ENCODE peak calls at places on chromosomes 1 and 21, in four cellular contexts. X is HepG2, V is K562, T is GM12878. P is an unnamed sample.

GRCh38 chr1:119358661-119359060 is 9.9 kb upstream of the HAO2 start:
- DNase-seq in X (no peak), V (no peak), T (no peak), P (no peak)

GRCh38 chr1:145963218-145964019 is 956 bp downstream of the ANKRD34A start:
- DNase-seq in X (no peak), V (no peak), T (no peak), P (no peak)

GRCh38 chr21:46116846-46117585 is 19.1 kb downstream of the COL6A2 start:
- DNase-seq in X (no peak), V (no peak), T (no peak), P (no peak)

GRCh38 chr21:44626262-44626661 is 631 bp upstream of the KRTAP10-9 start:
- DNase-seq in X (no peak), V (no peak), T (no peak), P (no peak)

GRCh38 chr21:45109831-45110492 is 35.6 kb downstream of the ADARB1 start:
- DNase-seq in X (no peak), V (no peak), T (peak), P (no peak)

GRCh38 chr1:18818036-18818435 is 41.4 kb downstream of the TAS1R2 start:
- DNase-seq in X (no peak), V (no peak), T (no peak), P (no peak)

GRCh38 chr1:21126324-21126723 is 50.4 kb downstream of the EIF4G3 start:
- DNase-seq in X (peak), V (no peak), T (no peak), P (no peak)

GRCh38 chr1:40477680-40478057 is 579 bp downstream of the ZFP69 start:
- DNase-seq in X (no peak), V (no peak), T (no peak), P (peak)

GRCh38 chr1:16158025-16158424 is 2.2 kb upstream of the EPHA2 start:
- DNase-seq in X (no peak), V (no peak), T (no peak), P (no peak)

GRCh38 chr1:2317230-2318065 is 73.9 kb downstream of the MORN1 start:
- DNase-seq in X (peak), V (peak), T (no peak), P (no peak)

GRCh38 chr1:61329556-61329955 is 247.2 kb downstream of the NFIA start:
- DNase-seq in X (no peak), V (no peak), T (no peak), P (no peak)

GRCh38 chr1:16158993-16159831 is 3.3 kb upstream of the EPHA2 start:
- DNase-seq in X (no peak), V (no peak), T (no peak), P (no peak)

GRCh38 chr1:56911098-56911497 is 54.7 kb downstream of the C8B start:
- DNase-seq in X (peak), V (no peak), T (no peak), P (no peak)

GRCh38 chr1:44628962-44629756 is 45.1 kb downstream of the TMEM53 start:
- DNase-seq in X (no peak), V (no peak), T (no peak), P (no peak)

GRCh38 chr1:214762902-214763301 is 159.9 kb downstream of the CENPF start:
- DNase-seq in X (no peak), V (no peak), T (no peak), P (no peak)

GRCh38 chr1:109642610-109643009 is 13.3 kb upstream of the GSTM4 start:
- DNase-seq in X (no peak), V (no peak), T (no peak), P (no peak)

GRCh38 chr1:232344791-232345399 is 285.0 kb downstream of the SIPA1L2 start:
- DNase-seq in X (no peak), V (no peak), T (no peak), P (no peak)

GRCh38 chr1:153794671-153795324 is 19.6 kb downstream of the SLC27A3 start:
- DNase-seq in X (no peak), V (no peak), T (no peak), P (no peak)

GRCh38 chr1:42014823-42015222 is 96.1 kb upstream of the HIVEP3 start:
- DNase-seq in X (no peak), V (no peak), T (no peak), P (no peak)

GRCh38 chr1:172496678-172497077 is 36.3 kb upstream of the SUCO start:
- DNase-seq in X (no peak), V (no peak), T (no peak), P (no peak)

GRCh38 chr1:112548540-112548939 is 39.8 kb downstream of the WNT2B start:
- DNase-seq in X (no peak), V (no peak), T (no peak), P (no peak)

GRCh38 chr1:63557365-63557987 is 34.2 kb downstream of the EFCAB7 start:
- DNase-seq in X (peak), V (peak), T (no peak), P (peak)
- TF ChIP-seq FOXK2 in X (no peak), V (no peak), T (no peak), P (no peak)

DNA sequence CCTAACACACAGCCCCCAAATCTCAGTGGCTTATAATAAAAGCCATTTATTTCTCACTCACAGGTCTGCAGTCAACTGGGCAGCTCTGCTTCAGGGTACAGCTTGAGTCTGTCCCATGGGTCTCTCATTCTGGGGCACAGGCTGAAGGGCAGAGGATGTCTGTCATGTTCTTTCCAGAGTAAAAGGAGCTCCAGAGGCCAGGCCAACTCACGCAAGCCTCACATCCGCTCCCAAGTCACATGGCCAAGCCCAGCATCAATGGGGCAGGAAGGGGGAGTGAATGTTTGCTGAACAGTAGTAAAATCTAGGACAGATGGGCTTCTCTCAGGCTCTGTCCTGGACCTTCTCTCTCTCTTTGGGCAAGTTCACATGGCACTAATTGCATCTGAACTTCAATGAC is 7.1 kb upstream of the SSBP3 start:
- DNase-seq in X (peak), V (no peak), T (no peak), P (no peak)
- TF ChIP-seq FOXK2 in X (no peak), V (no peak), T (no peak), P (no peak)

GRCh38 chr1:108199781-108200626 is at the start of gene SLC25A24:
- DNase-seq in X (peak), V (peak), T (no peak), P (peak)

GRCh38 chr1:108201682-108202081 is 1.5 kb upstream of the SLC25A24 start:
- DNase-seq in X (no peak), V (no peak), T (no peak), P (no peak)

GRCh38 chr1:108199231-108199657 is 899 bp downstream of the SLC25A24 start:
- DNase-seq in X (peak), V (no peak), T (no peak), P (no peak)

GRCh38 chr1:108200627-108201106 is 524 bp upstream of the SLC25A24 start:
- DNase-seq in X (peak), V (peak), T (no peak), P (peak)
- TF ChIP-seq FOXK2 in X (no peak), V (no peak), T (no peak), P (no peak)

GRCh38 chr1:155049651-155050559 is 1.2 kb upstream of the ADAM15 start:
- DNase-seq in X (no peak), V (no peak), T (no peak), P (no peak)
- TF ChIP-seq FOXK2 in X (no peak), V (no peak), T (no peak), P (no peak)

GRCh38 chr1:160164121-160164520 is 12.7 kb downstream of the ATP1A4 start:
- DNase-seq in X (no peak), V (no peak), T (no peak), P (no peak)
- TF ChIP-seq FOXK2 in X (no peak), V (no peak), T (no peak), P (no peak)